ENCODE peak calls at places on chromosomes 6 and 20, in four cellular contexts. One of them, this sample, is unnamed.

GRCh38 chr20:25372584-25373336 is 17.9 kb downstream of the ABHD12 start:
- DNase-seq in activated naive CD4-positive, alpha-beta T cell treated with Interleukin-2 at 50 U/mL for 16 hours: no peak
- DNase-seq in stimulated activated CD4-positive, alpha-beta T cell treated with anti-CD3 and anti-CD28 coated beads, Interleukin-4, amount 100 ng/mL, for 48 hours: no peak
- DNase-seq in hypothalamus: no peak
- DNase-seq in this sample: no peak

GRCh38 chr6:100022847-100023246 is 28.8 kb upstream of the MCHR2 start:
- DNase-seq in activated naive CD4-positive, alpha-beta T cell treated with Interleukin-2 at 50 U/mL for 16 hours: no peak
- DNase-seq in stimulated activated CD4-positive, alpha-beta T cell treated with anti-CD3 and anti-CD28 coated beads, Interleukin-4, amount 100 ng/mL, for 48 hours: no peak
- DNase-seq in hypothalamus: no peak
- DNase-seq in this sample: no peak

GRCh38 chr20:51660741-51661608 is 107.2 kb downstream of the ATP9A start:
- DNase-seq in activated naive CD4-positive, alpha-beta T cell treated with Interleukin-2 at 50 U/mL for 16 hours: no peak
- DNase-seq in stimulated activated CD4-positive, alpha-beta T cell treated with anti-CD3 and anti-CD28 coated beads, Interleukin-4, amount 100 ng/mL, for 48 hours: no peak
- DNase-seq in hypothalamus: no peak
- DNase-seq in this sample: no peak

GRCh38 chr6:10237284-10238043 is 177.4 kb downstream of the TFAP2A start:
- DNase-seq in activated naive CD4-positive, alpha-beta T cell treated with Interleukin-2 at 50 U/mL for 16 hours: no peak
- DNase-seq in stimulated activated CD4-positive, alpha-beta T cell treated with anti-CD3 and anti-CD28 coated beads, Interleukin-4, amount 100 ng/mL, for 48 hours: no peak
- DNase-seq in hypothalamus: no peak
- DNase-seq in this sample: no peak

GRCh38 chr6:4599924-4600323 is 176.3 kb upstream of the CDYL start:
- DNase-seq in activated naive CD4-positive, alpha-beta T cell treated with Interleukin-2 at 50 U/mL for 16 hours: no peak
- DNase-seq in stimulated activated CD4-positive, alpha-beta T cell treated with anti-CD3 and anti-CD28 coated beads, Interleukin-4, amount 100 ng/mL, for 48 hours: no peak
- DNase-seq in hypothalamus: no peak
- DNase-seq in this sample: no peak

GRCh38 chr6:168699631-168700315 is 258.8 kb downstream of the SMOC2 start:
- DNase-seq in activated naive CD4-positive, alpha-beta T cell treated with Interleukin-2 at 50 U/mL for 16 hours: no peak
- DNase-seq in stimulated activated CD4-positive, alpha-beta T cell treated with anti-CD3 and anti-CD28 coated beads, Interleukin-4, amount 100 ng/mL, for 48 hours: no peak
- DNase-seq in hypothalamus: peak
- DNase-seq in this sample: no peak

GRCh38 chr6:79302341-79302740 is 67.9 kb upstream of the HMGN3 start:
- DNase-seq in activated naive CD4-positive, alpha-beta T cell treated with Interleukin-2 at 50 U/mL for 16 hours: no peak
- DNase-seq in stimulated activated CD4-positive, alpha-beta T cell treated with anti-CD3 and anti-CD28 coated beads, Interleukin-4, amount 100 ng/mL, for 48 hours: no peak
- DNase-seq in hypothalamus: no peak
- DNase-seq in this sample: no peak

GRCh38 chr6:158031191-158031444 is 49.5 kb downstream of the SYNJ2 start:
- DNase-seq in activated naive CD4-positive, alpha-beta T cell treated with Interleukin-2 at 50 U/mL for 16 hours: no peak
- DNase-seq in stimulated activated CD4-positive, alpha-beta T cell treated with anti-CD3 and anti-CD28 coated beads, Interleukin-4, amount 100 ng/mL, for 48 hours: no peak
- DNase-seq in hypothalamus: no peak
- DNase-seq in this sample: no peak

GRCh38 chr6:121437861-121438651 is 2.6 kb downstream of the GJA1 start:
- DNase-seq in activated naive CD4-positive, alpha-beta T cell treated with Interleukin-2 at 50 U/mL for 16 hours: no peak
- DNase-seq in stimulated activated CD4-positive, alpha-beta T cell treated with anti-CD3 and anti-CD28 coated beads, Interleukin-4, amount 100 ng/mL, for 48 hours: no peak
- DNase-seq in hypothalamus: no peak
- DNase-seq in this sample: no peak

GRCh38 chr6:16326531-16326930 is 88.1 kb downstream of the GMPR start:
- DNase-seq in activated naive CD4-positive, alpha-beta T cell treated with Interleukin-2 at 50 U/mL for 16 hours: no peak
- DNase-seq in stimulated activated CD4-positive, alpha-beta T cell treated with anti-CD3 and anti-CD28 coated beads, Interleukin-4, amount 100 ng/mL, for 48 hours: no peak
- DNase-seq in hypothalamus: no peak
- DNase-seq in this sample: no peak

GRCh38 chr20:51894201-51894600 is 91.9 kb upstream of the SALL4 start:
- DNase-seq in activated naive CD4-positive, alpha-beta T cell treated with Interleukin-2 at 50 U/mL for 16 hours: no peak
- DNase-seq in stimulated activated CD4-positive, alpha-beta T cell treated with anti-CD3 and anti-CD28 coated beads, Interleukin-4, amount 100 ng/mL, for 48 hours: no peak
- DNase-seq in hypothalamus: no peak
- DNase-seq in this sample: no peak

GRCh38 chr20:34996243-34996984 is 40.7 kb downstream of the MYH7B start:
- DNase-seq in activated naive CD4-positive, alpha-beta T cell treated with Interleukin-2 at 50 U/mL for 16 hours: no peak
- DNase-seq in stimulated activated CD4-positive, alpha-beta T cell treated with anti-CD3 and anti-CD28 coated beads, Interleukin-4, amount 100 ng/mL, for 48 hours: no peak
- DNase-seq in hypothalamus: no peak
- DNase-seq in this sample: no peak

GRCh38 chr20:57211406-57211805 is 55.0 kb downstream of the BMP7 start:
- DNase-seq in activated naive CD4-positive, alpha-beta T cell treated with Interleukin-2 at 50 U/mL for 16 hours: no peak
- DNase-seq in stimulated activated CD4-positive, alpha-beta T cell treated with anti-CD3 and anti-CD28 coated beads, Interleukin-4, amount 100 ng/mL, for 48 hours: no peak
- DNase-seq in hypothalamus: no peak
- DNase-seq in this sample: no peak

GRCh38 chr6:3281669-3282460 is 23.1 kb downstream of the PSMG4 start:
- DNase-seq in activated naive CD4-positive, alpha-beta T cell treated with Interleukin-2 at 50 U/mL for 16 hours: no peak
- DNase-seq in stimulated activated CD4-positive, alpha-beta T cell treated with anti-CD3 and anti-CD28 coated beads, Interleukin-4, amount 100 ng/mL, for 48 hours: no peak
- DNase-seq in hypothalamus: no peak
- DNase-seq in this sample: no peak

GRCh38 chr20:63628246-63628975 is 1.5 kb upstream of the GMEB2 start:
- DNase-seq in activated naive CD4-positive, alpha-beta T cell treated with Interleukin-2 at 50 U/mL for 16 hours: peak
- DNase-seq in stimulated activated CD4-positive, alpha-beta T cell treated with anti-CD3 and anti-CD28 coated beads, Interleukin-4, amount 100 ng/mL, for 48 hours: peak
- DNase-seq in hypothalamus: no peak
- DNase-seq in this sample: peak

GRCh38 chr6:10084276-10084993 is 330.4 kb downstream of the TFAP2A start:
- DNase-seq in activated naive CD4-positive, alpha-beta T cell treated with Interleukin-2 at 50 U/mL for 16 hours: no peak
- DNase-seq in stimulated activated CD4-positive, alpha-beta T cell treated with anti-CD3 and anti-CD28 coated beads, Interleukin-4, amount 100 ng/mL, for 48 hours: no peak
- DNase-seq in hypothalamus: no peak
- DNase-seq in this sample: no peak

GRCh38 chr20:53847118-53847842 is 223.1 kb downstream of the BCAS1 start:
- DNase-seq in activated naive CD4-positive, alpha-beta T cell treated with Interleukin-2 at 50 U/mL for 16 hours: no peak
- DNase-seq in stimulated activated CD4-positive, alpha-beta T cell treated with anti-CD3 and anti-CD28 coated beads, Interleukin-4, amount 100 ng/mL, for 48 hours: no peak
- DNase-seq in hypothalamus: no peak
- DNase-seq in this sample: no peak

GRCh38 chr6:141809901-141810300 is 322.8 kb upstream of the GJE1 start:
- DNase-seq in activated naive CD4-positive, alpha-beta T cell treated with Interleukin-2 at 50 U/mL for 16 hours: no peak
- DNase-seq in stimulated activated CD4-positive, alpha-beta T cell treated with anti-CD3 and anti-CD28 coated beads, Interleukin-4, amount 100 ng/mL, for 48 hours: no peak
- DNase-seq in hypothalamus: no peak
- DNase-seq in this sample: no peak

GRCh38 chr20:53763707-53764415 is 170.2 kb upstream of the ZNF217 start:
- DNase-seq in activated naive CD4-positive, alpha-beta T cell treated with Interleukin-2 at 50 U/mL for 16 hours: no peak
- DNase-seq in stimulated activated CD4-positive, alpha-beta T cell treated with anti-CD3 and anti-CD28 coated beads, Interleukin-4, amount 100 ng/mL, for 48 hours: no peak
- DNase-seq in hypothalamus: no peak
- DNase-seq in this sample: no peak

GRCh38 chr6:92541457-92542060 is 877.8 kb downstream of the EPHA7 start:
- DNase-seq in activated naive CD4-positive, alpha-beta T cell treated with Interleukin-2 at 50 U/mL for 16 hours: no peak
- DNase-seq in stimulated activated CD4-positive, alpha-beta T cell treated with anti-CD3 and anti-CD28 coated beads, Interleukin-4, amount 100 ng/mL, for 48 hours: no peak
- DNase-seq in hypothalamus: no peak
- DNase-seq in this sample: no peak

GRCh38 chr6:163260111-163260895 is 154.2 kb upstream of the QKI start:
- DNase-seq in activated naive CD4-positive, alpha-beta T cell treated with Interleukin-2 at 50 U/mL for 16 hours: no peak
- DNase-seq in stimulated activated CD4-positive, alpha-beta T cell treated with anti-CD3 and anti-CD28 coated beads, Interleukin-4, amount 100 ng/mL, for 48 hours: no peak
- DNase-seq in hypothalamus: peak
- DNase-seq in this sample: no peak

GRCh38 chr20:46269372-46269771 is 38.9 kb downstream of the CDH22 start:
- DNase-seq in activated naive CD4-positive, alpha-beta T cell treated with Interleukin-2 at 50 U/mL for 16 hours: no peak
- DNase-seq in stimulated activated CD4-positive, alpha-beta T cell treated with anti-CD3 and anti-CD28 coated beads, Interleukin-4, amount 100 ng/mL, for 48 hours: no peak
- DNase-seq in hypothalamus: no peak
- DNase-seq in this sample: no peak

GRCh38 chr20:41173161-41173721 is 35.9 kb downstream of the PLCG1 start:
- DNase-seq in activated naive CD4-positive, alpha-beta T cell treated with Interleukin-2 at 50 U/mL for 16 hours: peak
- DNase-seq in stimulated activated CD4-positive, alpha-beta T cell treated with anti-CD3 and anti-CD28 coated beads, Interleukin-4, amount 100 ng/mL, for 48 hours: peak
- DNase-seq in hypothalamus: peak
- DNase-seq in this sample: peak

GRCh38 chr6:79461205-79461604 is 76.0 kb downstream of the LCA5 start:
- DNase-seq in activated naive CD4-positive, alpha-beta T cell treated with Interleukin-2 at 50 U/mL for 16 hours: no peak
- DNase-seq in stimulated activated CD4-positive, alpha-beta T cell treated with anti-CD3 and anti-CD28 coated beads, Interleukin-4, amount 100 ng/mL, for 48 hours: no peak
- DNase-seq in hypothalamus: no peak
- DNase-seq in this sample: no peak

GRCh38 chr20:58065508-58066361 is 162.7 kb downstream of the ANKRD60 start:
- DNase-seq in activated naive CD4-positive, alpha-beta T cell treated with Interleukin-2 at 50 U/mL for 16 hours: no peak
- DNase-seq in stimulated activated CD4-positive, alpha-beta T cell treated with anti-CD3 and anti-CD28 coated beads, Interleukin-4, amount 100 ng/mL, for 48 hours: no peak
- DNase-seq in hypothalamus: no peak
- DNase-seq in this sample: no peak

GRCh38 chr20:47352332-47353223 is 3.9 kb downstream of the ZMYND8 start:
- DNase-seq in activated naive CD4-positive, alpha-beta T cell treated with Interleukin-2 at 50 U/mL for 16 hours: no peak
- DNase-seq in stimulated activated CD4-positive, alpha-beta T cell treated with anti-CD3 and anti-CD28 coated beads, Interleukin-4, amount 100 ng/mL, for 48 hours: no peak
- DNase-seq in hypothalamus: peak
- DNase-seq in this sample: no peak